ENCODE peak calls at places on chromosomes 5 and 9, in eight cellular contexts. J, S, M, B, W, X, E and Q are unnamed samples.

GRCh38 chr5:43428034-43428712 is 16.0 kb upstream of the CCL28 start:
- DNase-seq in B (no peak), X (no peak), W (no peak), J (no peak), S (no peak), M (no peak), E (no peak), Q (no peak)

GRCh38 chr9:85151247-85151646 is 481.7 kb downstream of the NTRK2 start:
- DNase-seq in E (no peak), X (no peak), M (no peak), S (no peak), J (no peak), W (no peak), B (no peak), Q (no peak)

GRCh38 chr5:140214831-140215230 is 39.8 kb downstream of the CYSTM1 start:
- DNase-seq in W (no peak), E (peak), S (no peak), B (peak), X (no peak), M (no peak), J (no peak), Q (no peak)

GRCh38 chr5:53419247-53419646 is 61.2 kb upstream of the FST start:
- DNase-seq in M (no peak), J (no peak), S (no peak), E (no peak), X (no peak), W (no peak), B (no peak), Q (no peak)

GRCh38 chr5:114055810-114056476 is 305.9 kb upstream of the KCNN2 start:
- DNase-seq in J (no peak), E (no peak), M (no peak), S (no peak), W (no peak), B (no peak), X (no peak), Q (no peak)

GRCh38 chr5:174692381-174692780 is 32.0 kb upstream of the MSX2 start:
- DNase-seq in B (no peak), M (no peak), W (no peak), X (no peak), S (no peak), J (no peak), E (no peak), Q (no peak)

GRCh38 chr5:79890871-79891249 is 100.2 kb downstream of the MTX3 start:
- DNase-seq in E (no peak), W (no peak), X (no peak), S (no peak), M (no peak), J (no peak), B (no peak), Q (no peak)

GRCh38 chr5:17966636-17967402 is 332.6 kb downstream of the TAF11L14 start:
- DNase-seq in J (no peak), B (no peak), M (no peak), S (no peak), X (no peak), W (no peak), E (no peak), Q (no peak)

GRCh38 chr5:79974896-79975295 is 16.2 kb downstream of the MTX3 start:
- DNase-seq in S (no peak), E (no peak), M (no peak), X (no peak), W (peak), B (no peak), J (no peak), Q (no peak)

GRCh38 chr9:21334969-21335632 is at the start of gene KLHL9:
- DNase-seq in J (peak), S (peak), E (peak), X (peak), B (peak), M (peak), W (peak), Q (peak)

GRCh38 chr5:109931049-109931448 is 241.3 kb downstream of the MAN2A1 start:
- DNase-seq in M (no peak), B (no peak), S (no peak), E (no peak), J (no peak), W (no peak), X (no peak), Q (no peak)

GRCh38 chr9:124409410-124409809 is 5.8 kb downstream of the PSMB7 start:
- DNase-seq in W (no peak), B (no peak), X (no peak), M (no peak), S (no peak), E (no peak), J (no peak), Q (no peak)

GRCh38 chr5:140292212-140293040 is 10.5 kb downstream of the PFDN1 start:
- DNase-seq in S (no peak), B (no peak), J (no peak), M (no peak), W (no peak), X (no peak), E (no peak), Q (no peak)

GRCh38 chr5:116063950-116064349 is 20.9 kb upstream of the COMMD10 start:
- DNase-seq in E (no peak), W (no peak), S (no peak), J (no peak), M (no peak), B (no peak), X (no peak), Q (no peak)

GRCh38 chr5:139027150-139027549 is 152.0 kb upstream of the LRRTM2 start:
- DNase-seq in J (no peak), M (no peak), E (no peak), X (no peak), W (no peak), S (no peak), B (no peak), Q (no peak)

GRCh38 chr9:68932458-68932857 is 81.5 kb downstream of the PRKACG start:
- DNase-seq in E (no peak), M (no peak), B (no peak), S (no peak), J (no peak), X (no peak), W (no peak), Q (no peak)

GRCh38 chr5:154901276-154901675 is 36.7 kb downstream of the GEMIN5 start:
- DNase-seq in X (no peak), J (no peak), W (no peak), S (no peak), M (no peak), B (no peak), E (no peak), Q (no peak)

GRCh38 chr5:52743970-52744369 is 43.7 kb upstream of the ITGA1 start:
- DNase-seq in M (no peak), W (no peak), X (no peak), S (no peak), B (no peak), J (no peak), E (no peak), Q (no peak)

GRCh38 chr5:38601843-38602424 is 45.5 kb upstream of the LIFR start:
- DNase-seq in J (no peak), W (peak), S (no peak), X (no peak), E (no peak), M (no peak), B (no peak), Q (no peak)

GRCh38 chr5:114700823-114701222 is 339.0 kb downstream of the KCNN2 start:
- DNase-seq in X (no peak), M (no peak), J (no peak), S (no peak), B (no peak), E (no peak), W (no peak), Q (no peak)

GRCh38 chr5:87151547-87151946 is 116.1 kb upstream of the RASA1 start:
- DNase-seq in E (no peak), W (no peak), M (no peak), J (no peak), B (no peak), S (no peak), X (no peak), Q (no peak)

GRCh38 chr5:11483630-11484029 is 420.6 kb downstream of the CTNND2 start:
- DNase-seq in S (no peak), J (no peak), X (no peak), B (no peak), E (no peak), W (no peak), M (no peak), Q (no peak)

GRCh38 chr9:76537150-76537646 is 78.2 kb downstream of the GCNT1 start:
- DNase-seq in M (no peak), J (no peak), B (peak), W (no peak), X (no peak), E (peak), S (no peak), Q (no peak)

GRCh38 chr9:72509053-72509452 is 12.4 kb upstream of the TMC1 start:
- DNase-seq in M (no peak), S (no peak), B (no peak), E (no peak), X (no peak), J (no peak), W (no peak), Q (no peak)

GRCh38 chr9:101376117-101376866 is 8.5 kb downstream of the BAAT start:
- DNase-seq in E (no peak), W (no peak), M (no peak), S (no peak), B (no peak), J (no peak), X (no peak), Q (no peak)

GRCh38 chr5:90134892-90135291 is 274.7 kb downstream of the CETN3 start:
- DNase-seq in E (peak), M (no peak), S (no peak), W (no peak), B (peak), X (no peak), J (no peak), Q (no peak)

GRCh38 chr5:153456993-153457392 is 33.5 kb upstream of the GRIA1 start:
- DNase-seq in S (no peak), M (no peak), W (no peak), E (no peak), B (no peak), X (no peak), J (no peak), Q (no peak)

GRCh38 chr5:316210-317085 is 5.1 kb upstream of the AHRR start:
- DNase-seq in X (peak), M (no peak), W (no peak), S (no peak), J (no peak), E (no peak), B (no peak), Q (no peak)

GRCh38 chr5:81164466-81164865 is 68.7 kb upstream of the CKMT2 start:
- DNase-seq in M (no peak), S (no peak), W (no peak), J (no peak), X (no peak), E (no peak), B (no peak), Q (no peak)

GRCh38 chr5:83987513-83988292 is 267.0 kb upstream of the HAPLN1 start:
- DNase-seq in E (no peak), M (no peak), B (no peak), J (no peak), S (no peak), X (no peak), W (no peak), Q (no peak)

GRCh38 chr9:134316444-134317160 is 9.7 kb upstream of the RXRA start:
- DNase-seq in X (peak), E (no peak), S (no peak), B (no peak), W (no peak), J (peak), M (no peak), Q (no peak)

GRCh38 chr9:129569506-129570449 is 51.1 kb downstream of the C9orf50 start:
- DNase-seq in B (no peak), S (no peak), X (no peak), E (peak), M (no peak), W (peak), J (no peak), Q (no peak)

GRCh38 chr5:112154940-112155686 is 264.0 kb downstream of the EPB41L4A start:
- DNase-seq in B (no peak), W (no peak), J (no peak), X (no peak), E (no peak), S (no peak), M (no peak), Q (no peak)

GRCh38 chr9:91856419-91856818 is 93.6 kb downstream of the ROR2 start:
- DNase-seq in M (no peak), X (no peak), E (no peak), B (no peak), W (no peak), S (no peak), J (no peak), Q (no peak)

GRCh38 chr9:35760651-35761050 is 6.6 kb upstream of the MSMP start:
- DNase-seq in S (no peak), W (no peak), B (no peak), X (no peak), J (no peak), E (no peak), M (no peak), Q (no peak)

GRCh38 chr5:123425444-123425843 is 2.2 kb upstream of the CEP120 start:
- DNase-seq in W (no peak), S (no peak), X (no peak), M (no peak), E (no peak), J (no peak), B (no peak), Q (no peak)

GRCh38 chr9:105694320-105694847 is at the start of gene TMEM38B:
- DNase-seq in B (peak), S (peak), J (peak), E (peak), W (peak), M (peak), X (peak), Q (peak)
- TF ChIP-seq POLR2AphosphoS5 in B (peak), S (peak), J (peak), E (peak), W (peak), M (no peak), X (no peak), Q (peak)

DNA sequence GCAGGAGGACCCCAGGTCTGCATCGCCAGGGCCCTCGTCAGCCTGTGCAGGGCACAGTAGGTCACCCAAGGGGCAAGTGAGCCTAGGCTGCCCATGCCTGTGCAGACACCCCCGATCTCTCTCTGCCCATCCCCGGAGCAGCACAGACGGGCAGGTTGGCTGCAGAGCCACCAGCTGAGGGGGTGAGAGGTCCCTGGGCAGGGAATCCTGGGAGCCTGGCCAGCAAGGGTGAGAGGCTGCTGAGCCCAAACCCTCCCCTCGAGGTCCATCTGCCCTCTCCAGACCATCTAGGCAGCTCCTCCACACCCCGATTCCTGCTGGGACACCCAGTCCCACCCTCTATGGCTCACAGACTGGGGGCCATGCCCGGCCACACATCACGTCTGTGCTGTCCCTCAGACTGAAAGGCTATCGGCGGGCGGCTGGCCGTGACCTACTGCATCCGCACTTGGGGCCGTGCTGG is 2.8 kb upstream of the DPP7 start:
- DNase-seq in X (peak), S (no peak), E (no peak), J (no peak), M (no peak), W (no peak), B (no peak), Q (no peak)
- TF ChIP-seq POLR2AphosphoS5 in X (no peak), S (no peak), E (no peak), J (no peak), M (no peak), W (no peak), B (no peak), Q (no peak)

DNA sequence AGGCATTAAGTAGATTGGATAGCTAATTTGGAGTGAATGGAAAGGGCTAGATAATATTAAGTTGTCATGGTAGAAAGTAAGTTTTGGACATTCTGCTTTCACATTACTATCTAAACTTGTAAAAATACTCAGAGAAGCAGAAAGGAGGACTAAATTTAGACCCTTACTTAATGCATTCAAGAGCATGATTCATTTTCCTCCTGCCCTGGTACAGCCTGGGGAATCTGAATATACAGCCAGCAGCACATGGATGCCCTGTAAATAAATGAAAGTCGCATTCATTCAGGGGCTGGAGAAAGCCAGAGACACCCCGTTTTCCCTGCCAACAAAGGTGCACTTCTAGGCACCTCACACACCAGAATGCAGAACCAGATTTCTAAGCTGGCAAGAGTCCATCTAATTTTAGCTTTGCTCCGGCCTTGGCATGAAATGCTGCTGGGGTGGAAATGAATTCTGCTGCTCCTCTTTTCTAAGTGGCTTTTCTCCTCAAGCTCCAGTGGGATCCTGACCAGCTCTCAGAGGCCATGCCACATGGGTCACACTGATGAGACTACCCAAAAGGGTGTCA is 172.8 kb upstream of the KLF9 start:
- DNase-seq in E (no peak), S (no peak), X (no peak), B (no peak), W (no peak), J (no peak), M (no peak), Q (no peak)
- TF ChIP-seq POLR2AphosphoS5 in E (no peak), S (no peak), X (no peak), B (peak), W (no peak), J (no peak), M (peak), Q (no peak)

DNA sequence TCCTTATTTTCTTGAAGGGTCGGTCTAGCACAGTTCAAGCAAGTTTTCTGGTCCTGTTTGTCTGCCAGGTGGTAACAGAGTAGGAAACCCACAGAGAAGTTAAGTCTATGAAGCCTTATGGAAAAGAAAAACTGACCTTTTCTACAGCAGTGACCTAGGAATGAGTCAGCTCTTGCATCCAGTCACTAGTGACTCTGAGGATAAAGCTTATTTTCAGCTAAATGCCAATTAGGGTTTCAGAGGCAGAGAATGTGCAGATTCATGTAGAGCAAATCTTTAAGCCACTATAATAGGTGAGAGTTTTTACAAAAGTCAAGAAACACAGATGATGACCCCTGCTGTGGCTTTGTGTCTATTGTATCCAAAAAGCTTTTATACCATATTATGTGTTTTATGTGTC is 100.7 kb downstream of the CWC27 start:
- DNase-seq in E (no peak), J (no peak), W (peak), X (no peak), M (no peak), B (no peak), S (no peak), Q (no peak)
- TF ChIP-seq POLR2AphosphoS5 in E (no peak), J (no peak), W (no peak), X (no peak), M (no peak), B (no peak), S (no peak), Q (no peak)

GRCh38 chr5:126525630-126526245 is 69.3 kb downstream of the ALDH7A1 start:
- DNase-seq in E (peak), S (no peak), M (no peak), B (peak), J (no peak), X (peak), W (peak), Q (no peak)
- TF ChIP-seq POLR2AphosphoS5 in E (peak), S (no peak), M (no peak), B (peak), J (peak), X (no peak), W (peak), Q (no peak)

DNA sequence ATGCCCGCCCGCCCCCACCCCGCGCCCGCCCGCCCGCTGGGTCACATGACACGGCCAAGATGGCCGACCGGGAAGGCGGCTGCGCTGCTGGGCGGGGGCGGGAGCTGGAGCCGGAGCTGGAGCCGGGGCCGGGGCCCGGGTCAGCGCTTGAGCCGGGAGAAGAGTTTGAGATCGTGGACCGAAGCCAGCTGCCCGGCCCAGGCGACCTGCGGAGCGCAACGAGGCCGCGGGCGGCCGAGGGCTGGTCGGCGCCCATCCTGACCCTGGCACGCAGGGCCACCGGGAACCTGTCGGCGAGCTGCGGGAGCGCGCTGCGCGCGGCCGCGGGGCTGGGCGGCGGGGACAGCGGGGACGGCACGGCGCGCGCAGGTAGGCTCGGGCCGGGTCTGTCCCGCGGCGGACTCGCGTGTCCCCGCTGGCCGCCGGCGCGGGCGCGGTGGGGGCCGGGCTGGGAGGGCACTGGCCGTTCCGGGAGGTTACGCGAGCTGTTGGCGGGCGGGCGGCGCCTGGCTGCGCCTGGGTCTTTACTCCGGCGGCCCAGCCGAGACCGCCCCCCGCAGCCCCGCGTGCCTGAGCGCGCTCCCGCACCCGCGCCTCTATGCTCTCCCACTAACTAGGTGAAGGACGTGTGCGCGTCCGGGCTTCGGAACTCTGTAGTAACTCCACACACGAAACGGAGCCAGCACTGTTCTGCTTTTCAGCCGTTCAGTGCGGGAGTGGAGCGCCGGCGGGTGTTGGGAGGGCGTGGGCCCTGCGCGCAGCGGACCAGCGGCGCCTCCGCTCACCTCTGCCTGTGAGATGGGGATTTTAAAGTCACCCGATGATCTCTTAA is at the start of gene RUFY1:
- DNase-seq in B (peak), M (peak), E (peak), J (peak), S (no peak), W (peak), X (peak), Q (peak)
- TF ChIP-seq POLR2AphosphoS5 in B (peak), M (peak), E (peak), J (peak), S (peak), W (peak), X (no peak), Q (peak)

DNA sequence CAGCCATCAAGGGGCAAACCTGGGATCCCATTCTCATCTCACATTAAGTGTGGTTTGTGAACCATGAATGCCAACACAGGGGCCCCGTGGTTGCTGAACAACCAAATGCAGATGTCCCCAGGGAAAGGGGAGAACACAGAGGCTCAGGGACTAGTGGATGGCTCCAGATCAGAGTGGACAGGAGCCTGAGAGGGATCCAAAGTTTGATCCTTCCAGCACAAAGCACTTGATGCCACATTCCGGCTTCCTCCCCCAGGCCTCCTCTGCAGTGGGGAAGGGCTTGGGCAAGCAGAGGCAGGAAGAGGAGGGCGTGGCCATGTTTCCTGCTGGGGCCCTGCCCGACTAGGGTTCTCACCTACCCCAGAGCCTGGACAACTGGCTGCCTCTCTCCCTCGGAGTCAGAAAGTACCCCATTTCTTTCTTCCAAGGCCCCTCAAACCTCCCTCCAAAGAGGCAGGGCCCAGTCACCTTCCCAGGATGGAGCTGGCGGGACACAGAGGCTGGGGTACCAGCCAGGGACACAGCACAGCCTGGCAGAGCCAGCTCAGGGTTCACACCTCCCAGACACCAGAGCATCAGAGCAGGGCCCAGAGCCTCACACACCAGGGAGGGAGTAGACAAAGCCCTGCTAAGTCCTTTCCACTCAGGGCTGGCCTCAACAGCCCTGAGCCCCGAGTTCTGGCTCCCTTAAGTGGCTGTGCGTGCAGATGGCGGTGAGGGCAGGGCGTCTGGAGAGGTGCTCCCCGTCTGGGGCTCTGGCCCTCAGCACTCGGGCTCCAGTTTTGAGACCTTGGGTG is 4.3 kb upstream of the RNF44 start:
- DNase-seq in E (peak), B (peak), J (peak), M (peak), X (no peak), W (no peak), S (no peak), Q (no peak)
- TF ChIP-seq POLR2AphosphoS5 in E (peak), B (peak), J (peak), M (peak), X (no peak), W (peak), S (no peak), Q (no peak)